ENCODE peak calls at places on chromosomes 2 and 18, in seven cellular contexts. W, K, Y, L, S, V and P are unnamed samples.

GRCh38 chr18:30632058-30632718 is 410.4 kb downstream of the DSC3 start:
- DNase-seq in V (no peak), S (no peak), W (no peak), L (no peak), Y (no peak), K (no peak), P (no peak)

GRCh38 chr2:163405298-163405697 is 330.5 kb downstream of the FIGN start:
- DNase-seq in K (no peak), S (no peak), Y (no peak), L (no peak), V (no peak), W (no peak), P (no peak)

GRCh38 chr18:52136532-52136931 is 203.5 kb upstream of the DCC start:
- DNase-seq in K (no peak), Y (no peak), W (no peak), S (no peak), V (no peak), L (no peak), P (no peak)

GRCh38 chr2:5791371-5791770 is 99.2 kb downstream of the SOX11 start:
- DNase-seq in L (no peak), V (no peak), K (no peak), Y (no peak), S (no peak), W (no peak), P (no peak)

GRCh38 chr18:22841840-22842239 is 91.3 kb upstream of the RBBP8 start:
- DNase-seq in W (no peak), Y (no peak), S (no peak), V (no peak), L (no peak), K (no peak), P (no peak)

GRCh38 chr18:26721876-26722581 is 143.5 kb downstream of the AQP4 start:
- DNase-seq in V (no peak), W (no peak), Y (no peak), S (no peak), K (no peak), L (no peak), P (no peak)

GRCh38 chr2:168961450-168962229 is 60.5 kb downstream of the G6PC2 start:
- DNase-seq in L (peak), S (no peak), K (no peak), Y (peak), V (no peak), W (peak), P (no peak)

GRCh38 chr2:12935226-12935625 is 218.5 kb downstream of the TRIB2 start:
- DNase-seq in W (no peak), L (no peak), S (no peak), V (no peak), Y (no peak), K (no peak), P (no peak)

GRCh38 chr2:58347810-58348209 is 106.7 kb upstream of the FANCL start:
- DNase-seq in Y (no peak), S (no peak), L (no peak), K (no peak), W (no peak), V (no peak), P (no peak)

GRCh38 chr2:106105151-106105922 is 88.8 kb downstream of the UXS1 start:
- DNase-seq in Y (no peak), S (no peak), W (no peak), K (no peak), V (no peak), L (peak), P (no peak)

GRCh38 chr2:33681333-33681732 is 82.2 kb upstream of the FAM98A start:
- DNase-seq in L (no peak), V (no peak), W (no peak), Y (no peak), K (no peak), S (no peak), P (no peak)

GRCh38 chr2:214557884-214558283 is 147.0 kb downstream of the VWC2L start:
- DNase-seq in W (no peak), K (no peak), L (no peak), V (no peak), S (no peak), Y (no peak), P (no peak)

GRCh38 chr2:237361194-237361986 is 52.6 kb downstream of the COL6A3 start:
- DNase-seq in K (no peak), W (no peak), L (no peak), Y (no peak), V (no peak), S (no peak), P (no peak)

GRCh38 chr2:176115883-176116813 is at the start of gene HOXD10:
- DNase-seq in K (no peak), L (no peak), V (no peak), S (no peak), W (no peak), Y (no peak), P (no peak)

GRCh38 chr2:221096651-221097567 is 475.2 kb downstream of the EPHA4 start:
- DNase-seq in L (no peak), W (no peak), S (no peak), K (no peak), V (no peak), Y (no peak), P (no peak)

GRCh38 chr2:186256540-186256939 is 229.5 kb upstream of the ZC3H15 start:
- DNase-seq in S (no peak), L (peak), V (no peak), W (peak), Y (no peak), K (no peak), P (no peak)

GRCh38 chr2:224401641-224402342 is at the start of gene FAM124B:
- DNase-seq in W (no peak), V (peak), S (no peak), K (peak), L (no peak), Y (peak), P (peak)

GRCh38 chr2:224885836-224886547 is 156.3 kb downstream of the DOCK10 start:
- DNase-seq in L (no peak), S (no peak), Y (no peak), W (no peak), V (no peak), K (no peak), P (no peak)

GRCh38 chr2:218849721-218850120 is 9.9 kb upstream of the WNT6 start:
- DNase-seq in K (no peak), S (no peak), Y (no peak), V (no peak), W (no peak), L (no peak), P (no peak)

GRCh38 chr2:128664499-128664971 is 345.9 kb upstream of the HS6ST1 start:
- DNase-seq in V (no peak), W (no peak), Y (no peak), K (no peak), L (no peak), S (no peak), P (no peak)

GRCh38 chr2:230762317-230762896 is 49.8 kb downstream of the CAB39 start:
- DNase-seq in Y (peak), L (no peak), K (no peak), V (no peak), W (no peak), S (no peak), P (no peak)

GRCh38 chr2:67259581-67260347 is 137.4 kb upstream of the ETAA1 start:
- DNase-seq in Y (no peak), S (no peak), K (no peak), L (peak), W (peak), V (peak), P (no peak)

GRCh38 chr2:190267302-190267701 is 52.3 kb downstream of the HIBCH start:
- DNase-seq in L (no peak), K (no peak), Y (no peak), W (no peak), S (no peak), V (no peak), P (no peak)

GRCh38 chr2:24919100-24919976 is 699 bp downstream of the ADCY3 start:
- DNase-seq in V (peak), L (peak), W (no peak), Y (peak), S (no peak), K (peak), P (no peak)

GRCh38 chr2:121638333-121638732 is 10.9 kb downstream of the CLASP1 start:
- DNase-seq in Y (no peak), K (no peak), S (no peak), V (no peak), L (no peak), W (no peak), P (no peak)

GRCh38 chr2:68126561-68126960 is 31.1 kb upstream of the PNO1 start:
- DNase-seq in V (no peak), K (no peak), L (no peak), W (no peak), S (no peak), Y (no peak), P (no peak)

GRCh38 chr2:189369566-189369965 is 71.7 kb upstream of the WDR75 start:
- DNase-seq in L (no peak), W (no peak), K (no peak), S (no peak), V (no peak), Y (no peak), P (no peak)